ENCODE peak calls at places on chromosomes 6 and 20, in eight cellular contexts. M is CD8-positive, alpha-beta memory T cell; P is HepG2; Z is GM23248; O is BE2C; G is aorta; U is HCT116; R is upper lobe of left lung. Q is an unnamed sample.

GRCh38 chr6:79598012-79598411 is 33.1 kb upstream of the SH3BGRL2 start:
- DNase-seq in G (no peak), M (no peak), U (no peak), R (no peak), O (no peak), Z (no peak), P (no peak), Q (no peak)

GRCh38 chr6:131136021-131136847 is 967 bp downstream of the AKAP7 start:
- DNase-seq in G (no peak), Z (peak; percentile 83), M (no peak), R (no peak), P (peak; percentile 73), O (no peak), U (no peak), Q (no peak)

GRCh38 chr6:82205793-82206425 is 41.6 kb downstream of the IBTK start:
- DNase-seq in O (peak; percentile 62), U (no peak), Z (no peak), P (peak; percentile 5), G (no peak), M (no peak), R (no peak), Q (no peak)

GRCh38 chr6:132456700-132457143 is 55.4 kb upstream of the MOXD1 start:
- DNase-seq in R (no peak), G (no peak), Z (peak; percentile 73), U (no peak), O (peak; percentile 15), M (no peak), P (no peak), Q (no peak)

GRCh38 chr6:40341726-40342125 is 245.4 kb downstream of the LRFN2 start:
- DNase-seq in O (no peak), U (no peak), R (no peak), M (no peak), P (no peak), Z (no peak), G (no peak), Q (no peak)

GRCh38 chr20:38805502-38805957 is at the start of gene PPP1R16B:
- DNase-seq in M (peak; percentile 76), O (peak; percentile 90), R (peak; percentile 93), G (peak; percentile 63), Z (peak; percentile 32), U (no peak), P (no peak), Q (peak; percentile 91)

GRCh38 chr20:59042151-59042795 is at the start of gene PRELID3B:
- DNase-seq in M (peak; percentile 35), Z (peak; percentile 67), O (no peak), U (no peak), P (peak; percentile 30), G (no peak), R (no peak), Q (peak; percentile 76)

GRCh38 chr20:17743677-17744076 is 43.9 kb downstream of the BANF2 start:
- DNase-seq in M (no peak), O (no peak), R (no peak), G (no peak), U (no peak), Z (no peak), P (no peak), Q (no peak)

GRCh38 chr20:51758978-51759544 is 9.1 kb downstream of the ATP9A start:
- DNase-seq in P (peak; percentile 87), M (no peak), O (no peak), G (no peak), R (no peak), Z (peak; percentile 15), U (no peak), Q (no peak)

GRCh38 chr20:20568604-20569205 is 143.7 kb downstream of the RALGAPA2 start:
- DNase-seq in P (peak; percentile 58), G (no peak), Z (peak; percentile 74), U (no peak), O (peak; percentile 43), R (no peak), M (no peak), Q (peak; percentile 7)

GRCh38 chr6:127880452-127880851 is 20.4 kb downstream of the THEMIS start:
- DNase-seq in M (no peak), R (no peak), Z (no peak), P (no peak), U (no peak), O (no peak), G (no peak), Q (no peak)

GRCh38 chr20:56630086-56630493 is 984 bp downstream of the TFAP2C start:
- DNase-seq in R (peak; percentile 91), M (no peak), O (peak; percentile 29), U (peak; percentile 54), Z (peak; percentile 96), G (peak; percentile 60), P (no peak), Q (peak; percentile 98)

GRCh38 chr20:431012-431904 is 23.2 kb downstream of the RBCK1 start:
- DNase-seq in U (peak; percentile 69), P (peak; percentile 93), M (no peak), G (peak; percentile 74), O (peak; percentile 76), Z (peak; percentile 66), R (no peak), Q (peak; percentile 87)

GRCh38 chr20:36575066-36575743 is 1.8 kb downstream of the TGIF2 start:
- DNase-seq in R (no peak), Z (peak; percentile 47), G (peak; percentile 64), M (peak; percentile 7), O (peak; percentile 91), P (peak; percentile 73), U (no peak), Q (peak; percentile 65)

GRCh38 chr6:152087096-152087495 is 279.6 kb downstream of the ESR1 start:
- DNase-seq in G (no peak), U (no peak), O (no peak), R (no peak), M (no peak), P (no peak), Z (no peak), Q (no peak)

GRCh38 chr20:61558726-61559125 is 306.7 kb downstream of the CDH4 start:
- DNase-seq in O (no peak), M (no peak), R (no peak), P (no peak), G (no peak), Z (peak; percentile 54), U (no peak), Q (peak; percentile 72)

GRCh38 chr6:120805267-120805666 is 529.0 kb downstream of the TBC1D32 start:
- DNase-seq in U (no peak), Z (peak; percentile 24), M (no peak), G (no peak), R (no peak), P (no peak), O (no peak), Q (no peak)

GRCh38 chr20:17083738-17084137 is 143.1 kb upstream of the PCSK2 start:
- DNase-seq in G (no peak), M (no peak), Z (peak; percentile 4), P (peak; percentile 10), U (no peak), R (no peak), O (no peak), Q (no peak)

GRCh38 chr20:21725892-21726291 is 20.4 kb downstream of the PAX1 start:
- DNase-seq in U (no peak), Z (no peak), O (no peak), P (no peak), M (no peak), R (no peak), G (no peak), Q (no peak)

GRCh38 chr20:2866236-2866635 is 7.0 kb upstream of the PTPRA start:
- DNase-seq in U (no peak), Z (no peak), O (no peak), R (no peak), P (no peak), G (no peak), M (no peak), Q (no peak)

DNA sequence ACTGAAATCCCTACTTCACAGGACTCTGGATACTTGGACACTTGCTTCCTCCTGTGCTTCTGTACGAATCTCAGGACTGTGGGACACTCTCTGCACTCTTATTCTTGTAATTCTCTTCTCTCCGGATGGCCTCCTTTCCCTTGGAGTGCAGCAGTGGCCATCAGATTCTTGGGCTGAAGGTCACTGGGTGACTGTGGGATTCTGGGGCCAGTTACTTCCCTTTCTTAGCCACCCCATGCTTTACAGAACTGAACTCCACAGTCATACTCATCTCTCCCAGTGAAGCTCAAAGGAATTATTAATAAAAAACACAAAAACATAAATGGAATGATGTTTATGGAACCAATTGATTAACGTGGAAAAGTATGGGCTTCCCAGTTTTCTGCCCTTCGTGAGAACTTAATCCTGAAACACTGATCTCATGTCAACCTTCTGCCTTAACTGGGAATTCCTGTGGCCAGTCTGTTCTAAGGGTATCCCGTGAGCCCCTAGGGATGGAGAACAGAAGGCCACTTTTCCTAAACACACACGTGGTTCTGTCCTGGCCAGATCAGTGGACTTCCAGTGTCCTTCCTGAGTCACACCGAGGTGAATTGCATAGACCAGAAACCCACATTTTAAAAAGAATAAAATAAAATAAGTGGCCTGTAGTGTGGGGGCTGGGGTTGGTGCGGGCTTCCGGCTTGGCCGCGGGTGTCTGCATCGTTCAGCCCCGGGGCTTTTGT is 23.6 kb upstream of the HLA-E start:
- DNase-seq in Z (peak; percentile 18), R (no peak), G (no peak), U (no peak), O (no peak), M (no peak), P (no peak), Q (no peak)
- H3K4me3 ChIP-seq in Z (peak overlapping the region; percentile 40), R (peak overlapping the region; percentile 34), G (peak overlapping the region; percentile 18), U (no peak overlapping the region), O (no peak overlapping the region), M (peak overlapping the region; percentile 63), P (no peak overlapping the region), Q (no peak overlapping the region)

GRCh38 chr20:32582659-32583580 is 2.2 kb downstream of the NOL4L start:
- DNase-seq in U (no peak), P (no peak), Z (peak; percentile 48), G (no peak), O (peak; percentile 69), M (no peak), R (peak; percentile 87), Q (peak; percentile 93)
- H3K27me3 ChIP-seq in U (no peaks in the 10 kb centered on the region), P (peaks cover 11% of the 10 kb centered on the region), Z (no peaks in the 10 kb centered on the region), G (no peaks in the 10 kb centered on the region), O (peaks cover 10% of the 10 kb centered on the region), M (no peaks in the 10 kb centered on the region), R (peaks cover 9% of the 10 kb centered on the region), Q (peaks cover 38% of the 10 kb centered on the region)

GRCh38 chr6:138714493-138714892 is 59.1 kb upstream of the CCDC28A start:
- DNase-seq in P (no peak), G (no peak), Z (no peak), M (no peak), R (no peak), U (no peak), O (no peak), Q (no peak)
- H3K4me3 ChIP-seq in P (no peak overlapping the region), G (no peak overlapping the region), Z (no peak overlapping the region), M (no peak overlapping the region), R (no peak overlapping the region), U (no peak overlapping the region), O (no peak overlapping the region), Q (no peak overlapping the region)

DNA sequence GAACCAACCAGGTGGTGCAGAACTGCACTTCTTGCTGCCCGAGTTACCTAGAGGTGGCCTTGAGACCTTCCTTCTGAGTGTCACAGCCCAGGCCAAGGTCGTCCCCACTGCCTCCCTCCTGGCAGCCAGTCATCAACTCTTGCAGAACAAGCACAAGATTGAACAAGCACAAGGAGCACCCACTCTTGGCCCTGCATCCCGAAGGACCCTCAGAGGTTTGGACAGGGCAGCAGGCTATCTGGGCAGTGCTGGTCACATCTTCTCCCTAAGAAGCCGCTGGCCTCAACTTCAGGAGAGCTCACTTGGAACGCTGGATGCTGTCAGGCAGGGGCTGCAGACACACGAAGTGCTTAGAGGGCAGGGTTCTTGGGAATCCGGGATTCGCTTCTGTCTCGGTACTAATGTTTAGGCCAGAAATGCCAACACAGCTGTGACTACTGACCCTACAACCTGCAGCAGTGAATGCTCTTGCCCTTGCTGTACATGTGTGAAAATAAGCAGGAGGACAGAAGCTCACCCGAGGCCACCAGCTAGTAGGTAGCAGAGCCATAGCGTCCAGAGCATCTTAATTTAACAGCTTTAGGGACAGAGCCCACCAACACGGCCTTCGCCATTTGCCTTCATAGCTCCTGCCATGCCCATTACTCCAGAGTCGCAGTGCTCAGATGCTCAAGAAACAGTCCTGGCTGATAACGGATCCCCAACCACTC is 4.0 kb upstream of the ACSS1 start:
- DNase-seq in G (no peak), R (no peak), O (no peak), U (no peak), M (no peak), Z (no peak), P (no peak), Q (no peak)
- H3K27me3 ChIP-seq in G (no peaks in the 10 kb centered on the region), R (no peaks in the 10 kb centered on the region), O (peaks cover 68% of the 10 kb centered on the region), U (peaks cover 52% of the 10 kb centered on the region), M (no peaks in the 10 kb centered on the region), Z (peaks cover 31% of the 10 kb centered on the region), P (no peaks in the 10 kb centered on the region), Q (peaks cover 57% of the 10 kb centered on the region)

Q was measured in H7.